ENCODE peak calls at places on chromosomes 13 and 19, in eight cellular contexts. D is fibroblast of gingiva; B is skeletal muscle cell; H is GF-D8; A is CD4-positive, CD25-positive, alpha-beta regulatory T cell; F is stimulated activated CD4-positive, alpha-beta T cell treated with anti-CD3 and anti-CD28 coated beads, TNF-alpha, amount 100 ng/mL, for 1 hour; M is DMS 273 treated with DMSO at 0.1 percent for 48 hours; P is stimulated activated CD8-positive, alpha-beta memory T cell treated with anti-CD3 and anti-CD28 coated beads, Interleukin-15, amount 100 ng/mL, for 48 hours. Y is an unnamed sample.

GRCh38 chr19:3788991-3789778 is 3.0 kb upstream of the MATK start:
- DNase-seq in F (no peak), H (no peak), A (no peak), P (no peak), D (no peak), M (no peak), B (no peak), Y (no peak)

GRCh38 chr19:14005381-14006084 is 587 bp downstream of the RFX1 start:
- DNase-seq in P (peak; percentile 84), B (peak; percentile 47), H (peak; percentile 51), M (peak; percentile 23), A (peak; percentile 88), D (peak; percentile 86), F (peak; percentile 89), Y (peak; percentile 93)

GRCh38 chr19:6065685-6066365 is 44.5 kb downstream of the RFX2 start:
- DNase-seq in F (peak; percentile 25), M (no peak), B (no peak), D (no peak), H (peak; percentile 71), P (peak; percentile 48), A (no peak), Y (peak; percentile 87)

GRCh38 chr13:100827489-100828000 is 152.9 kb upstream of the TMTC4 start:
- DNase-seq in B (no peak), H (no peak), F (no peak), M (no peak), A (no peak), D (no peak), P (no peak), Y (no peak)

GRCh38 chr19:5018224-5019015 is 49.5 kb downstream of the KDM4B start:
- DNase-seq in P (no peak), B (no peak), A (no peak), F (no peak), D (peak; percentile 57), H (no peak), M (no peak), Y (no peak)

GRCh38 chr19:33461256-33462111 is 60.1 kb downstream of the PEPD start:
- DNase-seq in D (no peak), F (no peak), P (no peak), M (no peak), A (no peak), B (no peak), H (no peak), Y (no peak)

GRCh38 chr19:18291019-18291524 is 9.7 kb upstream of the JUND start:
- DNase-seq in D (no peak), A (peak; percentile 22), M (no peak), B (no peak), F (no peak), P (no peak), H (no peak), Y (no peak)

GRCh38 chr19:30065680-30066606 is 123.9 kb downstream of the URI1 start:
- DNase-seq in B (no peak), F (no peak), M (no peak), A (no peak), P (no peak), H (no peak), D (no peak), Y (peak; percentile 42)

GRCh38 chr19:4328243-4328990 is 10.2 kb downstream of the STAP2 start:
- DNase-seq in H (peak; percentile 72), D (peak; percentile 93), B (peak; percentile 66), A (peak; percentile 89), F (peak; percentile 99), P (peak; percentile 97), M (no peak), Y (peak; percentile 95)